ENCODE peak calls at places on chromosome 5, in six cellular contexts. Y is BE2C; K is right cardiac atrium; I is CD8-positive, alpha-beta memory T cell; V is tibial artery; F is GM23338. G is an unnamed sample. For H3K27me3, the result is how much of the 10 kb centered on the place peaks cover.

GRCh38 chr5:92320446-92320845 is 937.3 kb upstream of the ARRDC3 start:
- DNase-seq in Y (no peak), K (no peak), I (no peak), V (no peak), F (no peak), G (no peak)

GRCh38 chr5:10264569-10264968 is 14.5 kb downstream of the CCT5 start:
- DNase-seq in Y (no peak), K (no peak), I (no peak), V (no peak), F (no peak), G (no peak)

GRCh38 chr5:108739906-108740305 is 7.8 kb upstream of the FER start:
- DNase-seq in Y (peak), K (no peak), I (no peak), V (no peak), F (no peak), G (no peak)

GRCh38 chr5:145859897-145860296 is 12.9 kb downstream of the GRXCR2 start:
- DNase-seq in Y (no peak), K (no peak), I (no peak), V (no peak), F (peak), G (no peak)

GRCh38 chr5:98679963-98680362 is 93.5 kb upstream of the RGMB start:
- DNase-seq in Y (no peak), K (no peak), I (no peak), V (no peak), F (no peak), G (no peak)

GRCh38 chr5:147092044-147092443 is 142.8 kb upstream of the STK32A start:
- DNase-seq in Y (no peak), K (no peak), I (no peak), V (no peak), F (no peak), G (no peak)

GRCh38 chr5:104111622-104112021 is 549.0 kb upstream of the NUDT12 start:
- DNase-seq in Y (no peak), K (no peak), I (no peak), V (no peak), F (no peak), G (no peak)

GRCh38 chr5:178309271-178310008 is 76.8 kb upstream of the PHYKPL start:
- DNase-seq in Y (no peak), K (no peak), I (no peak), V (peak), F (no peak), G (no peak)

GRCh38 chr5:42591026-42591425 is 165.6 kb upstream of the CCDC152 start:
- DNase-seq in Y (no peak), K (peak), I (no peak), V (no peak), F (no peak), G (no peak)

GRCh38 chr5:132100672-132101261 is 27.2 kb downstream of the CSF2 start:
- DNase-seq in Y (no peak), K (no peak), I (no peak), V (no peak), F (no peak), G (no peak)

GRCh38 chr5:92372766-92373165 is 989.6 kb upstream of the ARRDC3 start:
- DNase-seq in Y (no peak), K (no peak), I (no peak), V (no peak), F (no peak), G (no peak)

GRCh38 chr5:68086857-68087256 is 128.7 kb upstream of the PIK3R1 start:
- DNase-seq in Y (no peak), K (peak), I (no peak), V (peak), F (no peak), G (no peak)

GRCh38 chr5:148740466-148740865 is 85.9 kb upstream of the ADRB2 start:
- DNase-seq in Y (no peak), K (no peak), I (no peak), V (no peak), F (no peak), G (no peak)

GRCh38 chr5:65663804-65664521 is 39.1 kb downstream of the SHLD3 start:
- DNase-seq in Y (peak), K (no peak), I (no peak), V (no peak), F (peak), G (no peak)

GRCh38 chr5:150286820-150287219 is 2.8 kb downstream of the CAMK2A start:
- DNase-seq in Y (peak), K (no peak), I (no peak), V (no peak), F (peak), G (no peak)

GRCh38 chr5:74289238-74289637 is 351.3 kb downstream of the ENC1 start:
- DNase-seq in Y (no peak), K (no peak), I (no peak), V (no peak), F (no peak), G (no peak)

GRCh38 chr5:175718401-175719108 is 60.7 kb downstream of the HRH2 start:
- DNase-seq in Y (peak), K (peak), I (no peak), V (peak), F (peak), G (peak)

GRCh38 chr5:103258957-103259704 is 568 bp downstream of the MACIR start:
- DNase-seq in Y (peak), K (peak), I (peak), V (peak), F (peak), G (peak)

GRCh38 chr5:9653811-9654210 is 23.7 kb upstream of the TAS2R1 start:
- DNase-seq in Y (no peak), K (peak), I (no peak), V (no peak), F (no peak), G (no peak)

GRCh38 chr5:177336112-177336511 is 15.4 kb downstream of the LMAN2 start:
- DNase-seq in Y (peak), K (no peak), I (no peak), V (no peak), F (peak), G (no peak)

GRCh38 chr5:149485655-149486615 is 65.3 kb downstream of the CSNK1A1 start:
- DNase-seq in Y (peak), K (peak), I (no peak), V (peak), F (no peak), G (no peak)

GRCh38 chr5:131400585-131400984 is 136.7 kb downstream of the CDC42SE2 start:
- DNase-seq in Y (no peak), K (no peak), I (no peak), V (no peak), F (no peak), G (no peak)

GRCh38 chr5:115309751-115310370 is 13.4 kb upstream of the CCDC112 start:
- DNase-seq in Y (no peak), K (no peak), I (no peak), V (no peak), F (peak), G (no peak)

GRCh38 chr5:181131514-181131913 is 545 bp upstream of the OR2V1 start:
- DNase-seq in Y (no peak), K (no peak), I (no peak), V (peak), F (no peak), G (no peak)

GRCh38 chr5:122091942-122092600 is 14.0 kb upstream of the LOX start:
- DNase-seq in Y (no peak), K (no peak), I (no peak), V (no peak), F (peak), G (no peak)

GRCh38 chr5:142770650-142771609 is 753 bp downstream of the ARHGAP26 start:
- DNase-seq in Y (peak), K (peak), I (peak), V (peak), F (peak), G (peak)

GRCh38 chr5:115345344-115345743 is 48.9 kb upstream of the CCDC112 start:
- DNase-seq in Y (no peak), K (no peak), I (no peak), V (no peak), F (no peak), G (no peak)

GRCh38 chr5:142922223-142922952 is 152.2 kb downstream of the ARHGAP26 start:
- DNase-seq in Y (no peak), K (no peak), I (no peak), V (no peak), F (peak), G (no peak)

GRCh38 chr5:81409845-81410369 is 16.0 kb upstream of the ACOT12 start:
- DNase-seq in Y (no peak), K (no peak), I (no peak), V (no peak), F (no peak), G (no peak)

GRCh38 chr5:10635257-10635860 is 71.5 kb downstream of the ANKRD33B start:
- DNase-seq in Y (no peak), K (no peak), I (no peak), V (no peak), F (no peak), G (no peak)

GRCh38 chr5:168266016-168266415 is 25.4 kb upstream of the WWC1 start:
- DNase-seq in Y (no peak), K (no peak), I (no peak), V (no peak), F (no peak), G (no peak)

GRCh38 chr5:68376931-68377330 is 161.4 kb downstream of the PIK3R1 start:
- DNase-seq in Y (no peak), K (no peak), I (no peak), V (no peak), F (no peak), G (no peak)

GRCh38 chr5:148011407-148012124 is 52.2 kb upstream of the SPINK5 start:
- DNase-seq in Y (no peak), K (no peak), I (no peak), V (no peak), F (no peak), G (no peak)

GRCh38 chr5:168076561-168076991 is 214.9 kb upstream of the WWC1 start:
- DNase-seq in Y (peak), K (peak), I (no peak), V (no peak), F (peak), G (no peak)

GRCh38 chr5:157597277-157597676 is 21.7 kb upstream of the ADAM19 start:
- DNase-seq in Y (no peak), K (no peak), I (no peak), V (no peak), F (no peak), G (no peak)

GRCh38 chr5:6448141-6448491 is 543 bp upstream of the UBE2QL1 start:
- DNase-seq in Y (no peak), K (no peak), I (no peak), V (no peak), F (no peak), G (no peak)

GRCh38 chr5:6446042-6446441 is 2.6 kb upstream of the UBE2QL1 start:
- DNase-seq in Y (no peak), K (no peak), I (no peak), V (no peak), F (no peak), G (no peak)

GRCh38 chr5:6446626-6447309 is 1.9 kb upstream of the UBE2QL1 start:
- DNase-seq in Y (no peak), K (no peak), I (no peak), V (no peak), F (peak), G (no peak)

GRCh38 chr5:6448622-6449464 is at the start of gene UBE2QL1:
- DNase-seq in Y (peak), K (no peak), I (no peak), V (no peak), F (peak), G (no peak)

GRCh38 chr5:6447384-6448140 is 1.1 kb upstream of the UBE2QL1 start:
- DNase-seq in Y (no peak), K (no peak), I (no peak), V (no peak), F (no peak), G (no peak)
- H3K27me3 ChIP-seq in Y (under half), K (under half), I (under half), V (under half), F (half or more), G (under half)

GRCh38 chr5:14665110-14665822 is 748 bp downstream of the OTULIN start:
- DNase-seq in Y (peak), K (peak), I (no peak), V (no peak), F (peak), G (no peak)

GRCh38 chr5:14667770-14668169 is 3.3 kb downstream of the OTULIN start:
- DNase-seq in Y (no peak), K (no peak), I (no peak), V (no peak), F (no peak), G (no peak)

GRCh38 chr5:14665949-14666741 is 1.6 kb downstream of the OTULIN start:
- DNase-seq in Y (peak), K (no peak), I (peak), V (no peak), F (peak), G (peak)

GRCh38 chr5:14668247-14668646 is 3.7 kb downstream of the OTULIN start:
- DNase-seq in Y (no peak), K (no peak), I (peak), V (no peak), F (no peak), G (no peak)

GRCh38 chr5:14667290-14667689 is 2.8 kb downstream of the OTULIN start:
- DNase-seq in Y (no peak), K (no peak), I (no peak), V (no peak), F (no peak), G (no peak)
- H3K4me3 ChIP-seq in Y (no peak), K (no peak), I (no peak), V (no peak), F (no peak), G (peak)

GRCh38 chr5:15623794-15624193 is 123.8 kb downstream of the FBXL7 start:
- DNase-seq in Y (no peak), K (no peak), I (no peak), V (no peak), F (no peak), G (no peak)

GRCh38 chr5:15627647-15628046 is 127.7 kb downstream of the FBXL7 start:
- DNase-seq in Y (no peak), K (no peak), I (no peak), V (no peak), F (no peak), G (no peak)

GRCh38 chr5:15627109-15627508 is 127.1 kb downstream of the FBXL7 start:
- DNase-seq in Y (no peak), K (no peak), I (no peak), V (no peak), F (no peak), G (no peak)
- H3K27me3 ChIP-seq in Y (under half), K (under half), I (under half), V (under half), F (under half), G (under half)

DNA sequence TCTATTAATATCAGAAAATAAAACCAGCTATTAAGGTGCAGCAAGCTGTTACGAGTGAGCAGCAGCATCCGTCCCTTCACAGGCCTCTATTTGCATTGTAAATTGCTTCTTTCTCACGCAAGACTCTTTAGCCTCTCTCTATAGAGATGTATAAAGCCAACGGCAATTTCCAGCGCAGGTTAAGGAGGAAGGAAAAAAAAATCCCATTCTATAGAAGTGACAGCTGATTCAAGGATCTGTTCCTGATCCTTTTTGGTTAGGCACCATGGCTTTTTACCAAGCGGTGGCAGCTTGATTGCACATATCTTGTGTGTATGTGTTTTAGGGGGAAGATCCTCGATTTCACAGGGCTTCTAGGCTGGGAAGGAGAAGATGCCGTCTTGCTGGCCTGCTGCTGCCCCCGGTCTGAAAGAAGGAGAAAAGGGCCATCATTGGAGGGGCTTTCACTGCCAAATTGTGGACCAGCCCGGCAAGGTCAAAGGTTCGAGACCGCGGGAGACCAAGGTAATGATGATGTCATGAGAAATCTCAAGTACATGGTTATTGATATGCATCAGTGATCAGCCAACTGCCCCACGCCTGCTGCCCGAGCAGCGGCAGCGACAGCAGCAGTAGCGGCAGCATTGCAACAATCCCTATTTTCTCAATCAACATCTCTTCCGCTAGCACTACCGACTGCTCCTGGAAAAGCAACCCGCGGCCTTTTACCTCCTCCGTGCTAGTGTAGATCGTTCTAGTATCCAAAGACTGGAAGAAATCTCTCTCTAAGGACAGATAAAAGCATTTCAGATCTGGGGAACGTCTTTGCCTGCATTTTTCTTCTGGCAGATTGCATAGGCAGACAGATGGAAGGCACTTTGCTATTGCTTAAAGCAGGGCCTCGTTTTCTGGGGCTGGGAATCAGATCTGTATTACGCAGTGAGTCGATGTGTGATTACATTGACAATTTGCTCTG is 215.5 kb downstream of the MEF2C start:
- DNase-seq in Y (no peak), K (no peak), I (no peak), V (peak), F (peak), G (no peak)
- H3K4me3 ChIP-seq in Y (no peak), K (peak), I (peak), V (no peak), F (peak), G (peak)

GRCh38 chr5:135486131-135486530 is 34.0 kb upstream of the TIFAB start:
- DNase-seq in Y (no peak), K (no peak), I (no peak), V (no peak), F (no peak), G (no peak)

GRCh38 chr5:135487839-135488514 is 35.8 kb upstream of the TIFAB start:
- DNase-seq in Y (no peak), K (no peak), I (no peak), V (peak), F (peak), G (no peak)

GRCh38 chr5:135484563-135485157 is 32.5 kb upstream of the TIFAB start:
- DNase-seq in Y (no peak), K (no peak), I (no peak), V (peak), F (no peak), G (no peak)

GRCh38 chr5:135488727-135489465 is 36.7 kb upstream of the TIFAB start:
- DNase-seq in Y (peak), K (peak), I (no peak), V (peak), F (peak), G (no peak)

GRCh38 chr5:135486679-135487395 is 34.7 kb upstream of the TIFAB start:
- DNase-seq in Y (no peak), K (no peak), I (no peak), V (peak), F (no peak), G (no peak)
- H3K27me3 ChIP-seq in Y (under half), K (under half), I (under half), V (half or more), F (half or more), G (under half)

G was measured in effector memory CD4-positive, alpha-beta T cell.